ENCODE peak calls at places on chromosome 2, in ten cellular contexts. Z is breast epithelium, V is RWPE2, K is Karpas-422, I is heart right ventricle, D is hepatocyte, S is heart left ventricle, Q is left ventricle myocardium inferior, A is WERI-Rb-1, H is thyroid gland. X is an unnamed sample.

GRCh38 chr2:210792000-210792399 is 235.6 kb downstream of the CPS1 start:
- DNase-seq in Z (no peak), V (no peak), K (no peak), I (no peak), D (no peak), S (peak; percentile 42), Q (no peak), A (no peak), H (no peak), X (no peak)

GRCh38 chr2:10817413-10817812 is 4.8 kb upstream of the PDIA6 start:
- DNase-seq in Z (no peak), V (no peak), K (no peak), I (no peak), D (peak; percentile 44), S (no peak), Q (no peak), A (no peak), H (peak; percentile 50), X (no peak)

GRCh38 chr2:81901017-81901416 is 1596.5 kb upstream of the LRRTM1 start:
- DNase-seq in Z (no peak), V (no peak), K (no peak), I (no peak), D (peak; percentile 22), S (no peak), Q (no peak), A (no peak), H (no peak), X (no peak)

GRCh38 chr2:10811552-10811951 is 1.0 kb downstream of the PDIA6 start:
- DNase-seq in Z (no peak), V (no peak), K (peak; percentile 46), I (no peak), D (no peak), S (no peak), Q (no peak), A (no peak), H (peak; percentile 17), X (no peak)

GRCh38 chr2:148989882-148990493 is 48.5 kb upstream of the LYPD6B start:
- DNase-seq in Z (no peak), V (no peak), K (peak; percentile 90), I (no peak), D (peak; percentile 83), S (peak; percentile 51), Q (no peak), A (peak; percentile 66), H (peak; percentile 70), X (peak; percentile 16)

GRCh38 chr2:238120463-238121298 is 17.8 kb upstream of the KLHL30 start:
- DNase-seq in Z (no peak), V (no peak), K (no peak), I (peak; percentile 23), D (no peak), S (no peak), Q (no peak), A (no peak), H (no peak), X (no peak)

GRCh38 chr2:71907503-71907902 is 240.2 kb downstream of the CYP26B1 start:
- DNase-seq in Z (no peak), V (no peak), K (no peak), I (no peak), D (no peak), S (no peak), Q (no peak), A (peak; percentile 2), H (no peak), X (no peak)

GRCh38 chr2:19408592-19408991 is 50.2 kb upstream of the OSR1 start:
- DNase-seq in Z (no peak), V (no peak), K (no peak), I (no peak), D (no peak), S (no peak), Q (no peak), A (no peak), H (no peak), X (no peak)

GRCh38 chr2:113149553-113150257 is 22.3 kb downstream of the IL1RN start:
- DNase-seq in Z (no peak), V (no peak), K (no peak), I (no peak), D (no peak), S (no peak), Q (no peak), A (no peak), H (peak; percentile 45), X (no peak)

GRCh38 chr2:166661391-166661790 is 167.3 kb upstream of the SCN7A start:
- DNase-seq in Z (no peak), V (no peak), K (no peak), I (no peak), D (no peak), S (no peak), Q (no peak), A (no peak), H (no peak), X (no peak)

GRCh38 chr2:240250985-240251847 is 110.8 kb upstream of the OTOS start:
- DNase-seq in Z (peak; percentile 85), V (peak; percentile 84), K (no peak), I (peak; percentile 89), D (peak; percentile 94), S (peak; percentile 88), Q (peak; percentile 90), A (peak; percentile 25), H (peak; percentile 88), X (no peak)

GRCh38 chr2:240251848-240252190 is 111.4 kb upstream of the OTOS start:
- DNase-seq in Z (no peak), V (no peak), K (no peak), I (no peak), D (no peak), S (no peak), Q (peak; percentile 21), A (no peak), H (no peak), X (no peak)

GRCh38 chr2:240253583-240254145 is 113.2 kb upstream of the OTOS start:
- DNase-seq in Z (no peak), V (no peak), K (no peak), I (no peak), D (no peak), S (no peak), Q (no peak), A (no peak), H (no peak), X (no peak)

GRCh38 chr2:240252872-240253511 is 112.5 kb upstream of the OTOS start:
- DNase-seq in Z (no peak), V (peak; percentile 42), K (no peak), I (no peak), D (no peak), S (no peak), Q (no peak), A (no peak), H (no peak), X (no peak)

DNA sequence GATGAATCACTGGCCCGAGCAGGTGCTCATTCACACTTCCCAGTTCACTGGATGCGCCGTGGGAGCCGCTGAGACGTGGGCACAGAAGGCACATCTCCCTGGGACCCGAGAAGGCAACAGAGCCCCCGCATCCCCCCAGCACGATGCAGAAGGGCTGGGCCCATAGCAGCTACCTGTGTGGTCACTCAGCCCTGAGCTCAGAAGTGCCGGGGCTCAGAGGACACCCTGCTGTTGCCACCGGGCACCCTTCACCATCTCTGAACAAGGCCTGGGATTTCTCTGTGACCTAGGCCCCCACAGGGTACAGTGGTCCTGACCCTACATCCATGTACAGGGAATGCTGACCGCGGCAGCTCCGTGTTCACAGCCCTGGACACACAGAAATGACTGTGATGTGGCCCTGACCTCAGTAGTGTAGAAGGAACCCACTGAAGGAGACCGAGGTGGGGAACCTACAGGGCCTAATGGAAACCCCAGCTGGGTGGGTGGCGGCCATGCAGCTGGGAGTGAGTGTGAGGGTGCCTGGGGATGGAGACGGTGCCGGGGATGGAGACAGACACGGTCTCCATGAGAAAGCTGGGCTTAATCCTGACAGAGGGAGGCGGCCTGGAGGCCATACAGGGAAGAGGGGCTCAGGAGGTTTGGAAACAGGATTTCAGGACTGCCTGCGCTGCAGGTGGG is 111.9 kb upstream of the OTOS start:
- DNase-seq in Z (no peak), V (peak; percentile 45), K (no peak), I (no peak), D (no peak), S (no peak), Q (peak; percentile 20), A (no peak), H (no peak), X (no peak)
- H3K27me3 ChIP-seq in Z (no peaks in the 10 kb centered on the region), V (no peaks in the 10 kb centered on the region), K (no peaks in the 10 kb centered on the region), I (no peaks in the 10 kb centered on the region), D (no peaks in the 10 kb centered on the region), S (no peaks in the 10 kb centered on the region), Q (no peaks in the 10 kb centered on the region), A (no peaks in the 10 kb centered on the region), H (no peaks in the 10 kb centered on the region), X (no peaks in the 10 kb centered on the region)

DNA sequence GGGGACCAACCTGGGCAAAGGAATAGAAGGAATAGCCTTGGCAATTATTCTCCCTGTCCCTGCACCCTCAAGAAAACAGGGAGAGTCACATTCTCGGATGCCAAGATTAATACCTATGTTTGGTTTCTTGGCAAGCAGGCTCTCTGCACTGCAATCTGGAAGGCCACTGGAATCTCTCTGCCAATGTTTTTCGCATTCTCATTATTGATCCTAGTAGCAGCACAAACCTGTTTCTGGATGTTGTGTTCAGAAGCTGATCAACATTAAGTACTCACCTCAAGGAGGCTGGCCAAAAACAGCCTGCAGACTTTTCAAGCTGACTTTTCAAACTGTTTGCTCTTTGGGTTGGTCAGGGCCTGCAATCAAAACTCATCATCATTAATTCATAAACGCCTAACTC is 62.2 kb downstream of the CLHC1 start:
- DNase-seq in Z (no peak), V (no peak), K (no peak), I (no peak), D (no peak), S (no peak), Q (no peak), A (no peak), H (no peak), X (no peak)
- H3K27me3 ChIP-seq in Z (no peaks in the 10 kb centered on the region), V (no peaks in the 10 kb centered on the region), K (no peaks in the 10 kb centered on the region), I (no peaks in the 10 kb centered on the region), D (no peaks in the 10 kb centered on the region), S (no peaks in the 10 kb centered on the region), Q (no peaks in the 10 kb centered on the region), A (no peaks in the 10 kb centered on the region), H (no peaks in the 10 kb centered on the region), X (no peaks in the 10 kb centered on the region)

GRCh38 chr2:39392672-39393071 is 44.4 kb downstream of the MAP4K3 start:
- DNase-seq in Z (no peak), V (no peak), K (no peak), I (no peak), D (no peak), S (no peak), Q (no peak), A (no peak), H (no peak), X (no peak)
- H3K27me3 ChIP-seq in Z (no peaks in the 10 kb centered on the region), V (no peaks in the 10 kb centered on the region), K (no peaks in the 10 kb centered on the region), I (no peaks in the 10 kb centered on the region), D (no peaks in the 10 kb centered on the region), S (no peaks in the 10 kb centered on the region), Q (no peaks in the 10 kb centered on the region), A (no peaks in the 10 kb centered on the region), H (no peaks in the 10 kb centered on the region), X (no peaks in the 10 kb centered on the region)

GRCh38 chr2:157625311-157625710 is 3.4 kb downstream of the ACVR1C start:
- DNase-seq in Z (no peak), V (no peak), K (no peak), I (no peak), D (no peak), S (no peak), Q (no peak), A (no peak), H (no peak), X (no peak)

GRCh38 chr2:157628532-157629415 is at the start of gene ACVR1C:
- DNase-seq in Z (peak; percentile 59), V (peak; percentile 51), K (no peak), I (peak; percentile 46), D (peak; percentile 89), S (peak; percentile 34), Q (peak; percentile 44), A (peak; percentile 91), H (peak; percentile 73), X (peak; percentile 55)

GRCh38 chr2:157627594-157628281 is 926 bp downstream of the ACVR1C start:
- DNase-seq in Z (no peak), V (no peak), K (no peak), I (no peak), D (no peak), S (no peak), Q (no peak), A (peak; percentile 17), H (peak; percentile 36), X (peak; percentile 39)

GRCh38 chr2:157628282-157628531 is 457 bp downstream of the ACVR1C start:
- DNase-seq in Z (no peak), V (no peak), K (no peak), I (no peak), D (no peak), S (no peak), Q (no peak), A (no peak), H (no peak), X (no peak)
- H3K27me3 ChIP-seq in Z (no peaks in the 10 kb centered on the region), V (peaks cover 24% of the 10 kb centered on the region), K (no peaks in the 10 kb centered on the region), I (peaks cover 27% of the 10 kb centered on the region), D (peaks cover 27% of the 10 kb centered on the region), S (no peaks in the 10 kb centered on the region), Q (peaks cover 33% of the 10 kb centered on the region), A (peaks cover 2% of the 10 kb centered on the region), H (no peaks in the 10 kb centered on the region), X (no peaks in the 10 kb centered on the region)

X was measured in CD4-positive, alpha-beta T cell.